ENCODE peak calls at places on chromosomes 16 and 17, in ten cellular contexts. F, A, X, T, D, E, U, W, J and P are unnamed samples.

GRCh38 chr16:57284206-57284951 is at the start of gene PLLP:
- DNase-seq in F (peak), A (no peak), X (peak), T (peak), D (no peak), E (peak), U (peak), W (peak), J (peak), P (no peak)

GRCh38 chr17:26807024-26807423 is 486.9 kb upstream of the WSB1 start:
- DNase-seq in F (no peak), A (no peak), X (no peak), T (no peak), D (no peak), E (no peak), U (no peak), W (no peak), J (no peak), P (no peak)

GRCh38 chr16:85215478-85216120 is 103.3 kb upstream of the CIBAR2 start:
- DNase-seq in F (no peak), A (no peak), X (no peak), T (no peak), D (no peak), E (no peak), U (no peak), W (no peak), J (no peak), P (no peak)

GRCh38 chr17:39737761-39738567 is at the start of gene GRB7:
- DNase-seq in F (peak), A (peak), X (no peak), T (no peak), D (no peak), E (peak), U (no peak), W (peak), J (peak), P (no peak)

GRCh38 chr17:29243792-29244191 is 2.9 kb upstream of the CRYBA1 start:
- DNase-seq in F (no peak), A (no peak), X (peak), T (no peak), D (no peak), E (no peak), U (no peak), W (no peak), J (no peak), P (no peak)

GRCh38 chr16:65934443-65934842 is 432.0 kb upstream of the CDH5 start:
- DNase-seq in F (no peak), A (no peak), X (no peak), T (no peak), D (no peak), E (no peak), U (no peak), W (no peak), J (no peak), P (no peak)

GRCh38 chr16:7405166-7405565 is 72.5 kb downstream of the RBFOX1 start:
- DNase-seq in F (peak), A (peak), X (peak), T (peak), D (no peak), E (no peak), U (no peak), W (peak), J (peak), P (no peak)

GRCh38 chr17:83086907-83087787 is 7.7 kb downstream of the METRNL start:
- DNase-seq in F (no peak), A (no peak), X (no peak), T (no peak), D (no peak), E (no peak), U (no peak), W (no peak), J (no peak), P (no peak)

GRCh38 chr17:67068999-67069398 is 24.6 kb downstream of the CACNG1 start:
- DNase-seq in F (peak), A (no peak), X (no peak), T (no peak), D (no peak), E (no peak), U (no peak), W (no peak), J (peak), P (no peak)

GRCh38 chr17:31442860-31443259 is 51.4 kb downstream of the RAB11FIP4 start:
- DNase-seq in F (no peak), A (no peak), X (no peak), T (no peak), D (no peak), E (no peak), U (no peak), W (no peak), J (no peak), P (no peak)

GRCh38 chr16:3212006-3212405 is 23.0 kb downstream of the ZNF200 start:
- DNase-seq in F (no peak), A (no peak), X (no peak), T (no peak), D (no peak), E (no peak), U (no peak), W (no peak), J (no peak), P (no peak)

GRCh38 chr16:1080801-1081733 is 8.5 kb downstream of the SSTR5 start:
- DNase-seq in F (no peak), A (no peak), X (no peak), T (no peak), D (no peak), E (no peak), U (no peak), W (no peak), J (no peak), P (no peak)

GRCh38 chr16:64982581-64982980 is 139.3 kb downstream of the CDH11 start:
- DNase-seq in F (no peak), A (no peak), X (no peak), T (no peak), D (no peak), E (no peak), U (no peak), W (no peak), J (no peak), P (no peak)

GRCh38 chr16:20755238-20755637 is 8.6 kb upstream of the ACSM3 start:
- DNase-seq in F (no peak), A (no peak), X (no peak), T (no peak), D (no peak), E (no peak), U (no peak), W (no peak), J (no peak), P (no peak)

GRCh38 chr16:48013476-48013875 is 142.3 kb downstream of the ABCC12 start:
- DNase-seq in F (no peak), A (no peak), X (no peak), T (no peak), D (no peak), E (peak), U (no peak), W (no peak), J (no peak), P (no peak)

GRCh38 chr16:19979638-19980037 is 94.1 kb downstream of the GPR139 start:
- DNase-seq in F (no peak), A (no peak), X (no peak), T (no peak), D (no peak), E (no peak), U (no peak), W (no peak), J (no peak), P (no peak)

GRCh38 chr17:80751460-80752368 is 207.1 kb downstream of the RPTOR start:
- DNase-seq in F (no peak), A (peak), X (no peak), T (no peak), D (no peak), E (no peak), U (no peak), W (no peak), J (no peak), P (peak)

GRCh38 chr17:40323731-40324650 is 15.0 kb downstream of the RARA start:
- DNase-seq in F (no peak), A (no peak), X (peak), T (no peak), D (no peak), E (no peak), U (peak), W (peak), J (no peak), P (no peak)

GRCh38 chr17:33328129-33328528 is 35.0 kb upstream of the ASIC2 start:
- DNase-seq in F (no peak), A (peak), X (no peak), T (no peak), D (no peak), E (peak), U (no peak), W (no peak), J (no peak), P (no peak)

GRCh38 chr17:8121531-8122390 is 2.1 kb downstream of the HES7 start:
- DNase-seq in F (peak), A (no peak), X (peak), T (peak), D (no peak), E (peak), U (peak), W (no peak), J (no peak), P (no peak)

GRCh38 chr16:10770907-10771306 is 27.3 kb downstream of the NUBP1 start:
- DNase-seq in F (peak), A (no peak), X (no peak), T (no peak), D (no peak), E (no peak), U (peak), W (no peak), J (no peak), P (no peak)

GRCh38 chr17:64420143-64420670 is 28.7 kb upstream of the MILR1 start:
- DNase-seq in F (peak), A (peak), X (peak), T (no peak), D (no peak), E (peak), U (peak), W (no peak), J (peak), P (no peak)

GRCh38 chr16:70553645-70554044 is 30.0 kb downstream of the SF3B3 start:
- DNase-seq in F (no peak), A (no peak), X (no peak), T (no peak), D (no peak), E (no peak), U (no peak), W (no peak), J (no peak), P (no peak)

GRCh38 chr16:88306860-88307545 is 75.8 kb upstream of the ZNF469 start:
- DNase-seq in F (no peak), A (peak), X (no peak), T (no peak), D (no peak), E (no peak), U (no peak), W (no peak), J (no peak), P (no peak)

GRCh38 chr17:2598166-2598565 is 4.7 kb downstream of the PAFAH1B1 start:
- DNase-seq in F (no peak), A (no peak), X (peak), T (no peak), D (no peak), E (peak), U (no peak), W (no peak), J (no peak), P (no peak)

GRCh38 chr17:17913695-17914332 is 58.4 kb downstream of the TOM1L2 start:
- DNase-seq in F (peak), A (peak), X (peak), T (no peak), D (no peak), E (peak), U (no peak), W (peak), J (peak), P (peak)

GRCh38 chr17:40458851-40459482 is 15.7 kb downstream of the IGFBP4 start:
- DNase-seq in F (no peak), A (no peak), X (no peak), T (no peak), D (no peak), E (no peak), U (no peak), W (no peak), J (no peak), P (no peak)

GRCh38 chr17:7561028-7561575 is 617 bp upstream of the SENP3 start:
- DNase-seq in F (peak), A (peak), X (peak), T (peak), D (peak), E (peak), U (peak), W (peak), J (peak), P (peak)

GRCh38 chr17:59695943-59696681 is 11.1 kb downstream of the PTRH2 start:
- DNase-seq in F (peak), A (no peak), X (no peak), T (no peak), D (no peak), E (no peak), U (no peak), W (no peak), J (no peak), P (no peak)

GRCh38 chr17:36089888-36090836 is at the start of gene CCL3:
- DNase-seq in F (no peak), A (peak), X (no peak), T (no peak), D (no peak), E (no peak), U (no peak), W (no peak), J (no peak), P (no peak)

GRCh38 chr16:88672776-88673175 is 9.9 kb upstream of the MVD start:
- DNase-seq in F (no peak), A (no peak), X (no peak), T (no peak), D (no peak), E (no peak), U (no peak), W (no peak), J (no peak), P (no peak)

GRCh38 chr16:667780-668518 is at the start of gene RHOT2:
- DNase-seq in F (peak), A (peak), X (peak), T (peak), D (peak), E (peak), U (peak), W (peak), J (peak), P (peak)

GRCh38 chr17:12024332-12024731 is 3.7 kb downstream of the MAP2K4 start:
- DNase-seq in F (no peak), A (no peak), X (peak), T (no peak), D (no peak), E (peak), U (no peak), W (no peak), J (no peak), P (no peak)

GRCh38 chr16:87324411-87325275 is 7.5 kb upstream of the C16orf95 start:
- DNase-seq in F (peak), A (no peak), X (no peak), T (no peak), D (no peak), E (peak), U (peak), W (no peak), J (no peak), P (peak)

GRCh38 chr17:53525590-53525989 is 297.1 kb upstream of the KIF2B start:
- DNase-seq in F (no peak), A (no peak), X (no peak), T (no peak), D (no peak), E (no peak), U (no peak), W (no peak), J (no peak), P (no peak)

GRCh38 chr16:55478827-55479559 is at the start of gene MMP2:
- DNase-seq in F (no peak), A (peak), X (no peak), T (no peak), D (no peak), E (peak), U (no peak), W (peak), J (no peak), P (peak)

GRCh38 chr17:75876938-75877751 is 1.2 kb downstream of the TRIM47 start:
- DNase-seq in F (no peak), A (peak), X (peak), T (peak), D (peak), E (peak), U (peak), W (peak), J (no peak), P (peak)

GRCh38 chr17:31535581-31535981 is 144.1 kb downstream of the RAB11FIP4 start:
- DNase-seq in F (no peak), A (no peak), X (no peak), T (no peak), D (no peak), E (no peak), U (no peak), W (no peak), J (no peak), P (no peak)

GRCh38 chr17:51091635-51092034 is 29.0 kb downstream of the SPAG9 start:
- DNase-seq in F (peak), A (no peak), X (no peak), T (no peak), D (no peak), E (no peak), U (no peak), W (no peak), J (no peak), P (no peak)

GRCh38 chr16:75011634-75012307 is 12.9 kb downstream of the ZNRF1 start:
- DNase-seq in F (no peak), A (no peak), X (peak), T (no peak), D (no peak), E (peak), U (peak), W (no peak), J (no peak), P (peak)